ENCODE peak calls at places on chromosomes 3 and 15, in five cellular contexts. One of them, this sample, is unnamed.

GRCh38 chr3:43748179-43748578 is 57.4 kb downstream of the ABHD5 start:
- DNase-seq in IMR-90: peak; percentile 62
- DNase-seq in HepG2: no peak
- DNase-seq in SK-N-SH: no peak
- DNase-seq in GM12878: no peak
- DNase-seq in this sample: no peak

GRCh38 chr3:117997201-117998049 is 1037.2 kb downstream of the IGSF11 start:
- DNase-seq in IMR-90: peak; percentile 86
- DNase-seq in HepG2: peak; percentile 56
- DNase-seq in SK-N-SH: peak; percentile 76
- DNase-seq in GM12878: peak; percentile 3
- DNase-seq in this sample: peak; percentile 35

GRCh38 chr3:47261301-47261700 is 21.3 kb downstream of the KIF9 start:
- DNase-seq in IMR-90: peak; percentile 28
- DNase-seq in HepG2: no peak
- DNase-seq in SK-N-SH: no peak
- DNase-seq in GM12878: no peak
- DNase-seq in this sample: no peak

GRCh38 chr3:129549006-129549800 is 6.2 kb downstream of the H1-8 start:
- DNase-seq in IMR-90: peak; percentile 61
- DNase-seq in HepG2: no peak
- DNase-seq in SK-N-SH: no peak
- DNase-seq in GM12878: no peak
- DNase-seq in this sample: no peak

GRCh38 chr15:26758079-26758478 is 14.8 kb downstream of the GABRB3 start:
- DNase-seq in IMR-90: no peak
- DNase-seq in HepG2: no peak
- DNase-seq in SK-N-SH: no peak
- DNase-seq in GM12878: no peak
- DNase-seq in this sample: no peak

GRCh38 chr15:89400121-89400996 is 65.7 kb upstream of the POLG start:
- DNase-seq in IMR-90: no peak
- DNase-seq in HepG2: no peak
- DNase-seq in SK-N-SH: peak; percentile 85
- DNase-seq in GM12878: no peak
- DNase-seq in this sample: no peak

GRCh38 chr15:25053000-25053815 is 98.4 kb downstream of the SNRPN start:
- DNase-seq in IMR-90: no peak
- DNase-seq in HepG2: no peak
- DNase-seq in SK-N-SH: no peak
- DNase-seq in GM12878: no peak
- DNase-seq in this sample: no peak

GRCh38 chr3:42377681-42378080 is 32.7 kb downstream of the LYZL4 start:
- DNase-seq in IMR-90: no peak
- DNase-seq in HepG2: no peak
- DNase-seq in SK-N-SH: no peak
- DNase-seq in GM12878: no peak
- DNase-seq in this sample: no peak

GRCh38 chr15:61049934-61050333 is 179.2 kb downstream of the RORA start:
- DNase-seq in IMR-90: peak; percentile 91
- DNase-seq in HepG2: peak; percentile 24
- DNase-seq in SK-N-SH: no peak
- DNase-seq in GM12878: peak; percentile 17
- DNase-seq in this sample: no peak

GRCh38 chr15:51191072-51191665 is 96.5 kb upstream of the TNFAIP8L3 start:
- DNase-seq in IMR-90: no peak
- DNase-seq in HepG2: no peak
- DNase-seq in SK-N-SH: no peak
- DNase-seq in GM12878: no peak
- DNase-seq in this sample: no peak

GRCh38 chr3:57810048-57810447 is 53.9 kb downstream of the SLMAP start:
- DNase-seq in IMR-90: no peak
- DNase-seq in HepG2: no peak
- DNase-seq in SK-N-SH: no peak
- DNase-seq in GM12878: no peak
- DNase-seq in this sample: no peak

GRCh38 chr3:57810471-57811144 is 54.5 kb downstream of the SLMAP start:
- DNase-seq in IMR-90: no peak
- DNase-seq in HepG2: peak; percentile 35
- DNase-seq in SK-N-SH: no peak
- DNase-seq in GM12878: no peak
- DNase-seq in this sample: no peak

GRCh38 chr3:57809609-57809968 is 53.5 kb downstream of the SLMAP start:
- DNase-seq in IMR-90: no peak
- DNase-seq in HepG2: no peak
- DNase-seq in SK-N-SH: no peak
- DNase-seq in GM12878: no peak
- DNase-seq in this sample: no peak

GRCh38 chr3:57805674-57806073 is 49.6 kb downstream of the SLMAP start:
- DNase-seq in IMR-90: peak; percentile 89
- DNase-seq in HepG2: no peak
- DNase-seq in SK-N-SH: no peak
- DNase-seq in GM12878: no peak
- DNase-seq in this sample: peak; percentile 46

DNA sequence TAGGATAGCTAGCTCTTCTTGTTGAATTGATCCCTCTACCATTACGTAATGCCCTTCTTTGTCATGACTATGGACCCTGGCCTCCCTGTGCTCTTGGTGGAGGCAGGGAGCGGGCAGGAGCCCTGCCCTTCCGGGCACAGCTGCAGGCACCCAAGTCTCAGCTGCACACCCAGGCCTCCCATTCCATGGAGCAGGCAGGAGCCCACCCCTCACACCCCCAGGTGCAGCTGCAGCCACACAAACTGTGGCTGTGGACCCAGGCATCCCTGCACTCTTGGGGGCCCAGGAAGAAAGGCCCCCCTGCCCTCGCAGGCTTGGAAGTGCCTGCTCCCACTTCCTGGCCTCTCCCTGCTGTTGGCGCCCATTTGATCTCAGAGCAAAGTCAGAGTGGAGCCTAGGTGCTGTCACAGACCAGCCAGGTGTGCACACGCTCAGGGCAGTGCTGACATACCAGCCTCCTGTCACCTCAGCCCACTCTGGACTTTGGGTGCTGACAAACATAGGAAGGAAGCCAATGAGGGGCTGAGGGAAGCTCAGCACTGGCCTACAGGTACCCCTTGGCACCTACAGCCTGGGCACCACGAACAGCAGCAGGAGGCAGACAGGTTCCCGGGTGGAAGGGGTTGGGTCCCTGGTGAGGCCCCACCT is 53.0 kb downstream of the SLMAP start:
- DNase-seq in IMR-90: no peak
- DNase-seq in HepG2: no peak
- DNase-seq in SK-N-SH: no peak
- DNase-seq in GM12878: no peak
- DNase-seq in this sample: no peak
- TF ChIP-seq MXI1 in IMR-90: no peak
- TF ChIP-seq MXI1 in HepG2: no peak
- TF ChIP-seq MXI1 in SK-N-SH: no peak
- TF ChIP-seq MXI1 in GM12878: no peak
- TF ChIP-seq MXI1 in this sample: no peak

DNA sequence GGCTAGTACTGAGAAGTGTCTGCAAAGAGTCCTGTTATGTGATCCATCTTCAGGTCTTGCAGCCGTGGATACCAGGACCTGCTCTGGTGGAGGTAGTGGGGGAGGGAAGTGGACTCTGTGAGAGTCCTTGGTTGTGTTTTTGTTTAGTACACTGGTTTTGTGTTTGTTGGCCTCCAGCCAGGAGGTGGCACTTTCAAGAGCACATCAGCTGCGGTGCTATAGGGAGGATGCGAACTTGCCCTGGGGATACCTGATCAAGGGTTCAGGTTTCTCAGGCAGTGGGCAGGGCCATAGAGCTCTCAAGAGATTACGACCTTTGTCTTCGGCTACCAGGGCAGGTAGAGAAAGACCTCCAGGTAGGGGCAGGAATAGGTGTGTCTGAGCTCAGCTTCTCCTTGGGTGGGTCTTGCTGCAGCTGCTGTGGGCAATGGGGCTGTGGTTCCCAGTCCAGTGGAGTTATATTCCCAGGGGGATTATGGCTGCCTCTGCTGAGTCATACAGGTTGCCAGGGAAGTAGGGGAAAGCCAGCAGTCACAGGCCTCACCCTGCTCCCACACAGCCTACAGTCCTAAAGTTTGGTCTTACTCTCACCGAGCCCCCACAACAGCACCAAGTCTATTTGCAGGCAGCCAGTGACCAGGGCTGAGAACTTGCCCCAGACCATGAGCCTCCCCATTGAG is 132.8 kb upstream of the NPHP3 start:
- DNase-seq in IMR-90: no peak
- DNase-seq in HepG2: no peak
- DNase-seq in SK-N-SH: no peak
- DNase-seq in GM12878: no peak
- DNase-seq in this sample: no peak
- TF ChIP-seq MXI1 in IMR-90: no peak
- TF ChIP-seq MXI1 in HepG2: no peak
- TF ChIP-seq MXI1 in SK-N-SH: no peak
- TF ChIP-seq MXI1 in GM12878: no peak
- TF ChIP-seq MXI1 in this sample: no peak

DNA sequence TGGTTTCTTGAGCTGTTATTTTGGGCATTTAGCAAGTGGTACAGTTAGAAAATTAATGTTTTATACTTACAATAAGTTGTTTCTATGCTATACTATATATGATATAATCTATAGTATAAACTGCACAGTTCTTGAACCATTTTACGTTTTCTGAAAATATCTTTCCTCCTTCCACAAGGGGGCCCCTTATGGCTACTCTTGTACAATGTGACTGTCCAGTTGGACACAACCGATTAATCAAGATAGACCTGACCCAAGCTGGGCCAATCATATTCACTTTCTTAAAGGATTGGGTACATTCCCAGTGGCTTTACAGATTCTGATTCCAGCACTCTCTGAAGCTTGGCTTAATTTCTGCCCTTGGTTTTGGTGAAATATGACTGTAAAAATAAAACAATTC is 953.4 kb downstream of the AGBL1 start:
- DNase-seq in IMR-90: no peak
- DNase-seq in HepG2: no peak
- DNase-seq in SK-N-SH: no peak
- DNase-seq in GM12878: no peak
- DNase-seq in this sample: no peak
- TF ChIP-seq MXI1 in IMR-90: no peak
- TF ChIP-seq MXI1 in HepG2: no peak
- TF ChIP-seq MXI1 in SK-N-SH: no peak
- TF ChIP-seq MXI1 in GM12878: no peak
- TF ChIP-seq MXI1 in this sample: no peak

GRCh38 chr15:41913251-41913650 is 19.4 kb upstream of the SPTBN5 start:
- DNase-seq in IMR-90: no peak
- DNase-seq in HepG2: no peak
- DNase-seq in SK-N-SH: no peak
- DNase-seq in GM12878: no peak
- DNase-seq in this sample: no peak

GRCh38 chr15:41911691-41912345 is 18.0 kb upstream of the SPTBN5 start:
- DNase-seq in IMR-90: no peak
- DNase-seq in HepG2: no peak
- DNase-seq in SK-N-SH: no peak
- DNase-seq in GM12878: no peak
- DNase-seq in this sample: no peak

GRCh38 chr15:41915203-41915994 is 21.5 kb upstream of the SPTBN5 start:
- DNase-seq in IMR-90: no peak
- DNase-seq in HepG2: no peak
- DNase-seq in SK-N-SH: no peak
- DNase-seq in GM12878: no peak
- DNase-seq in this sample: no peak

GRCh38 chr15:41917767-41918430 is 24.0 kb upstream of the SPTBN5 start:
- DNase-seq in IMR-90: peak; percentile 84
- DNase-seq in HepG2: no peak
- DNase-seq in SK-N-SH: no peak
- DNase-seq in GM12878: no peak
- DNase-seq in this sample: peak; percentile 70

DNA sequence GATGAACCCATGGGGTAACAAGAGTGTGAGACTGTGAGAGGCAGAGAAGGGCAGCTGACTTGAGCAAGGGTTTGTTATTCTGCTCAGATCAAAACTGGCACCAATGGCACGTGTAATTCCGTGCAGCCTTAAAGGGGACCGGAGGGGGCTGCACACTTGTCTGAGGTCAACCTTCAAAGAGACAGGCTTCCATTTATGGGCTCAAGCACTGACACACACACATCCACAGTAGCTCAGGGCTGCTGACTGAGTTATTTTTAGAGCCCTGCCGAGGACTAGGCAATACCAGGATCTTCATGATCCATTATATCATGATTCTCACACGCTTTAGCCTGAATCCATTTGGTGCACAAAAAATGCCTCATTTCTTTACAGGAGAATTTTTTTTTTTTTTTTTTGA is 20.6 kb upstream of the SPTBN5 start:
- DNase-seq in IMR-90: no peak
- DNase-seq in HepG2: no peak
- DNase-seq in SK-N-SH: no peak
- DNase-seq in GM12878: no peak
- DNase-seq in this sample: no peak
- TF ChIP-seq MXI1 in IMR-90: no peak
- TF ChIP-seq MXI1 in HepG2: no peak
- TF ChIP-seq MXI1 in SK-N-SH: no peak
- TF ChIP-seq MXI1 in GM12878: no peak
- TF ChIP-seq MXI1 in this sample: no peak